ENCODE peak calls at places on chromosomes 1 and 21, in ten cellular contexts. One of them, this sample, is unnamed.

GRCh38 chr1:218967836-218968235 is 205.8 kb upstream of the LYPLAL1 start:
- DNase-seq in colonic mucosa: no peak
- DNase-seq in endodermal cell: no peak
- DNase-seq in mammary epithelial cell: peak; percentile 66
- DNase-seq in neuronal stem cell: no peak
- DNase-seq in kidney: no peak
- DNase-seq in PC-3: peak; percentile 53
- DNase-seq in H9: no peak
- DNase-seq in GM23248: no peak
- DNase-seq in mesenchymal stem cell: peak; percentile 65
- DNase-seq in this sample: no peak

GRCh38 chr1:46687910-46688509 is 16.4 kb downstream of the TEX38 start:
- DNase-seq in GM23248: no peak
- DNase-seq in colonic mucosa: no peak
- DNase-seq in mesenchymal stem cell: no peak
- DNase-seq in mammary epithelial cell: no peak
- DNase-seq in H9: no peak
- DNase-seq in neuronal stem cell: no peak
- DNase-seq in endodermal cell: peak; percentile 54
- DNase-seq in kidney: no peak
- DNase-seq in PC-3: no peak
- DNase-seq in this sample: no peak

GRCh38 chr1:116446686-116447085 is 73.6 kb downstream of the ATP1A1 start:
- DNase-seq in PC-3: no peak
- DNase-seq in kidney: no peak
- DNase-seq in neuronal stem cell: no peak
- DNase-seq in colonic mucosa: no peak
- DNase-seq in endodermal cell: no peak
- DNase-seq in mammary epithelial cell: peak; percentile 36
- DNase-seq in GM23248: no peak
- DNase-seq in mesenchymal stem cell: no peak
- DNase-seq in H9: no peak
- DNase-seq in this sample: no peak

GRCh38 chr21:14071902-14072734 is 138.6 kb downstream of the LIPI start:
- DNase-seq in mesenchymal stem cell: no peak
- DNase-seq in GM23248: no peak
- DNase-seq in neuronal stem cell: no peak
- DNase-seq in endodermal cell: peak; percentile 26
- DNase-seq in H9: no peak
- DNase-seq in mammary epithelial cell: no peak
- DNase-seq in colonic mucosa: no peak
- DNase-seq in PC-3: no peak
- DNase-seq in kidney: peak; percentile 68
- DNase-seq in this sample: no peak

GRCh38 chr21:34878501-34878900 is 170.6 kb downstream of the RUNX1 start:
- DNase-seq in mesenchymal stem cell: no peak
- DNase-seq in colonic mucosa: peak; percentile 54
- DNase-seq in H9: no peak
- DNase-seq in endodermal cell: no peak
- DNase-seq in kidney: no peak
- DNase-seq in neuronal stem cell: no peak
- DNase-seq in GM23248: peak; percentile 47
- DNase-seq in mammary epithelial cell: no peak
- DNase-seq in PC-3: peak; percentile 96
- DNase-seq in this sample: no peak

GRCh38 chr1:19405761-19406481 is 79.4 kb downstream of the CAPZB start:
- DNase-seq in mammary epithelial cell: no peak
- DNase-seq in neuronal stem cell: peak; percentile 91
- DNase-seq in PC-3: no peak
- DNase-seq in H9: no peak
- DNase-seq in GM23248: peak; percentile 70
- DNase-seq in colonic mucosa: peak; percentile 33
- DNase-seq in mesenchymal stem cell: no peak
- DNase-seq in endodermal cell: no peak
- DNase-seq in kidney: peak; percentile 45
- DNase-seq in this sample: no peak

GRCh38 chr21:38355992-38356781 is 99.4 kb downstream of the KCNJ15 start:
- DNase-seq in colonic mucosa: peak; percentile 80
- DNase-seq in mammary epithelial cell: peak; percentile 64
- DNase-seq in mesenchymal stem cell: peak; percentile 64
- DNase-seq in GM23248: peak; percentile 87
- DNase-seq in endodermal cell: peak; percentile 94
- DNase-seq in kidney: peak; percentile 90
- DNase-seq in H9: peak; percentile 83
- DNase-seq in PC-3: peak; percentile 87
- DNase-seq in neuronal stem cell: peak; percentile 65
- DNase-seq in this sample: peak; percentile 87

GRCh38 chr1:162946701-162947100 is 85.7 kb upstream of the CCDC190 start:
- DNase-seq in kidney: no peak
- DNase-seq in endodermal cell: no peak
- DNase-seq in GM23248: no peak
- DNase-seq in colonic mucosa: no peak
- DNase-seq in mesenchymal stem cell: no peak
- DNase-seq in H9: no peak
- DNase-seq in neuronal stem cell: no peak
- DNase-seq in mammary epithelial cell: no peak
- DNase-seq in PC-3: no peak
- DNase-seq in this sample: no peak

GRCh38 chr1:99558539-99558938 is 87.4 kb upstream of the PALMD start:
- DNase-seq in GM23248: peak; percentile 41
- DNase-seq in mesenchymal stem cell: no peak
- DNase-seq in kidney: no peak
- DNase-seq in endodermal cell: no peak
- DNase-seq in mammary epithelial cell: no peak
- DNase-seq in H9: no peak
- DNase-seq in colonic mucosa: no peak
- DNase-seq in PC-3: peak; percentile 70
- DNase-seq in neuronal stem cell: no peak
- DNase-seq in this sample: no peak

GRCh38 chr1:222844108-222844779 is 29.4 kb downstream of the DISP1 start:
- DNase-seq in PC-3: no peak
- DNase-seq in GM23248: peak; percentile 28
- DNase-seq in kidney: no peak
- DNase-seq in colonic mucosa: no peak
- DNase-seq in neuronal stem cell: no peak
- DNase-seq in endodermal cell: no peak
- DNase-seq in mammary epithelial cell: no peak
- DNase-seq in mesenchymal stem cell: no peak
- DNase-seq in H9: no peak
- DNase-seq in this sample: no peak

GRCh38 chr1:117237701-117238413 is 27.1 kb upstream of the VTCN1 start:
- DNase-seq in endodermal cell: no peak
- DNase-seq in mammary epithelial cell: peak; percentile 40
- DNase-seq in kidney: no peak
- DNase-seq in GM23248: peak; percentile 61
- DNase-seq in neuronal stem cell: no peak
- DNase-seq in H9: no peak
- DNase-seq in colonic mucosa: no peak
- DNase-seq in mesenchymal stem cell: peak; percentile 3
- DNase-seq in PC-3: peak; percentile 15
- DNase-seq in this sample: peak; percentile 41

GRCh38 chr1:119611701-119612113 is 36.4 kb downstream of the ZNF697 start:
- DNase-seq in H9: peak; percentile 92
- DNase-seq in colonic mucosa: peak; percentile 92
- DNase-seq in endodermal cell: peak; percentile 98
- DNase-seq in mesenchymal stem cell: peak; percentile 43
- DNase-seq in GM23248: peak; percentile 56
- DNase-seq in kidney: peak; percentile 87
- DNase-seq in mammary epithelial cell: peak; percentile 62
- DNase-seq in neuronal stem cell: peak; percentile 62
- DNase-seq in PC-3: peak; percentile 93
- DNase-seq in this sample: peak; percentile 72

GRCh38 chr21:36695283-36695634 is 3.7 kb upstream of the SIM2 start:
- DNase-seq in mammary epithelial cell: no peak
- DNase-seq in endodermal cell: no peak
- DNase-seq in kidney: no peak
- DNase-seq in colonic mucosa: no peak
- DNase-seq in neuronal stem cell: no peak
- DNase-seq in H9: no peak
- DNase-seq in GM23248: no peak
- DNase-seq in PC-3: no peak
- DNase-seq in mesenchymal stem cell: no peak
- DNase-seq in this sample: no peak

GRCh38 chr1:10975567-10976326 is 36.7 kb upstream of the TARDBP start:
- DNase-seq in colonic mucosa: no peak
- DNase-seq in GM23248: peak; percentile 99
- DNase-seq in mesenchymal stem cell: peak; percentile 72
- DNase-seq in H9: no peak
- DNase-seq in endodermal cell: peak; percentile 72
- DNase-seq in neuronal stem cell: no peak
- DNase-seq in kidney: peak; percentile 85
- DNase-seq in PC-3: peak; percentile 61
- DNase-seq in mammary epithelial cell: peak; percentile 84
- DNase-seq in this sample: peak; percentile 98

GRCh38 chr1:203408485-203409229 is 57.7 kb upstream of the FMOD start:
- DNase-seq in PC-3: peak; percentile 73
- DNase-seq in mammary epithelial cell: peak; percentile 53
- DNase-seq in H9: no peak
- DNase-seq in GM23248: peak; percentile 88
- DNase-seq in kidney: peak; percentile 92
- DNase-seq in colonic mucosa: peak; percentile 85
- DNase-seq in neuronal stem cell: no peak
- DNase-seq in mesenchymal stem cell: peak; percentile 48
- DNase-seq in endodermal cell: no peak
- DNase-seq in this sample: peak; percentile 82

GRCh38 chr1:202023033-202023433 is 12.6 kb downstream of the ELF3 start:
- DNase-seq in mesenchymal stem cell: no peak
- DNase-seq in GM23248: no peak
- DNase-seq in endodermal cell: no peak
- DNase-seq in kidney: peak; percentile 93
- DNase-seq in H9: no peak
- DNase-seq in PC-3: peak; percentile 93
- DNase-seq in colonic mucosa: peak; percentile 97
- DNase-seq in neuronal stem cell: no peak
- DNase-seq in mammary epithelial cell: peak; percentile 99
- DNase-seq in this sample: no peak
- H3K9ac ChIP-seq in mesenchymal stem cell: no peak overlapping the region
- H3K9ac ChIP-seq in GM23248: no peak overlapping the region
- H3K9ac ChIP-seq in endodermal cell: no peak overlapping the region
- H3K9ac ChIP-seq in kidney: no peak overlapping the region
- H3K9ac ChIP-seq in H9: no peak overlapping the region
- H3K9ac ChIP-seq in PC-3: peak overlapping the region; percentile 80
- H3K9ac ChIP-seq in colonic mucosa: peak overlapping the region; percentile 81
- H3K9ac ChIP-seq in neuronal stem cell: no peak overlapping the region
- H3K9ac ChIP-seq in mammary epithelial cell: peak overlapping the region; percentile 57
- H3K9ac ChIP-seq in this sample: no peak overlapping the region

GRCh38 chr1:2132222-2133038 is 62.1 kb downstream of the FAAP20 start:
- DNase-seq in mammary epithelial cell: peak; percentile 69
- DNase-seq in H9: peak; percentile 79
- DNase-seq in endodermal cell: peak; percentile 87
- DNase-seq in PC-3: peak; percentile 91
- DNase-seq in neuronal stem cell: peak; percentile 35
- DNase-seq in colonic mucosa: no peak
- DNase-seq in kidney: peak; percentile 80
- DNase-seq in mesenchymal stem cell: peak; percentile 57
- DNase-seq in GM23248: peak; percentile 96
- DNase-seq in this sample: peak; percentile 89
- H3K9ac ChIP-seq in mammary epithelial cell: peak overlapping the region; percentile 75
- H3K9ac ChIP-seq in H9: no peak overlapping the region
- H3K9ac ChIP-seq in endodermal cell: peak overlapping the region; percentile 26
- H3K9ac ChIP-seq in PC-3: peak overlapping the region; percentile 82
- H3K9ac ChIP-seq in neuronal stem cell: peak overlapping the region; percentile 25
- H3K9ac ChIP-seq in colonic mucosa: peak overlapping the region; percentile 79
- H3K9ac ChIP-seq in kidney: peak overlapping the region; percentile 33
- H3K9ac ChIP-seq in mesenchymal stem cell: peak overlapping the region; percentile 94
- H3K9ac ChIP-seq in GM23248: peak overlapping the region; percentile 96
- H3K9ac ChIP-seq in this sample: peak overlapping the region; percentile 81

DNA sequence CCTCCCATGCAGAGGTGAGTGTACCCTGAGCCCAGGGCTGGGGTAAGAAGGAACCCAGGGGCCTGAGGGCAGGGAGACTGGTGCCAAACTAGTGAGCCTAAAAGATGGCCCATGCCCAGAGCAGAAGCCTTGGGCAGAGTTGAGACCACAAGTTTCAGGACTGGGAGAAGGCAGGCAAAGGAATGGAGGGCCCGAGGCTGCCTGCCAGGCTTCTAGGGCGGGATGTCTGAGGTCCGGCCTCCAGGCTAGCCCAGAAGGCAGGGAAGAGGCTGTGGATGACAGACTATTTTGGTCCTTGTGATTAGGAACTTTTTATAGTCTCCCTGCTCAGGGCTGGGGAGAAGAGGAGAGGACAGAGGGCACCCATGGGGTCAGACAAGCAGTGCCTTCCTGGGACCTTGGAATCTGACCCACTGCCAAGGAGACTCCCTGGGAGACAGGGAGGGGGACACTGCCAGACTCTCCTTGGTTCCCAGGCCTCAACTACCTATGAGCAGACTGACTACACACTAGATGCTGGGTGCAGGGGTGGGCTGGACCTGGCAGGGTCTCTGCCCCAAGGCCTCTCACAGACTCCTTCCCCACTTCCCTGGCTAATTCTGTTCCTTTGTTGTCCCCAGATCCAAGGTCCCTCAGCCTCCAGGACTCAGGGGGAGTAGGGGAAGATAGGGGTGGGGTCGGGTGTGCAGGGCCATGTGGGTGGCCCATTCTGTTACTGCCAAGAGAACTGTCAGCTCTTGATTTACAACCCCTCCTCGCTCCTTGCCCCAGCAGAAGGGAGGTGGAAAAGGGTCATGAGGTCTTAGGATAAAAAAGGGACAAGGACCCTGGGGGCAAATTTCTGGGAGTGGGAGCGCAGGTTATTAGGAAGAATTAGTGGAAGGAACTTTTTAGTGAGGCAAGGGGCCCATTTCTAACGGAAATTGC is 497 bp downstream of the FAM110D start:
- DNase-seq in GM23248: no peak
- DNase-seq in H9: no peak
- DNase-seq in kidney: peak; percentile 46
- DNase-seq in endodermal cell: peak; percentile 72
- DNase-seq in mesenchymal stem cell: no peak
- DNase-seq in colonic mucosa: no peak
- DNase-seq in neuronal stem cell: no peak
- DNase-seq in mammary epithelial cell: no peak
- DNase-seq in PC-3: no peak
- DNase-seq in this sample: no peak
- H3K9ac ChIP-seq in GM23248: no peak overlapping the region
- H3K9ac ChIP-seq in H9: peak overlapping the region; percentile 16
- H3K9ac ChIP-seq in kidney: peak overlapping the region; percentile 8
- H3K9ac ChIP-seq in endodermal cell: no peak overlapping the region
- H3K9ac ChIP-seq in mesenchymal stem cell: no peak overlapping the region
- H3K9ac ChIP-seq in colonic mucosa: no peak overlapping the region
- H3K9ac ChIP-seq in neuronal stem cell: no peak overlapping the region
- H3K9ac ChIP-seq in mammary epithelial cell: no peak overlapping the region
- H3K9ac ChIP-seq in PC-3: no peak overlapping the region
- H3K9ac ChIP-seq in this sample: no peak overlapping the region

DNA sequence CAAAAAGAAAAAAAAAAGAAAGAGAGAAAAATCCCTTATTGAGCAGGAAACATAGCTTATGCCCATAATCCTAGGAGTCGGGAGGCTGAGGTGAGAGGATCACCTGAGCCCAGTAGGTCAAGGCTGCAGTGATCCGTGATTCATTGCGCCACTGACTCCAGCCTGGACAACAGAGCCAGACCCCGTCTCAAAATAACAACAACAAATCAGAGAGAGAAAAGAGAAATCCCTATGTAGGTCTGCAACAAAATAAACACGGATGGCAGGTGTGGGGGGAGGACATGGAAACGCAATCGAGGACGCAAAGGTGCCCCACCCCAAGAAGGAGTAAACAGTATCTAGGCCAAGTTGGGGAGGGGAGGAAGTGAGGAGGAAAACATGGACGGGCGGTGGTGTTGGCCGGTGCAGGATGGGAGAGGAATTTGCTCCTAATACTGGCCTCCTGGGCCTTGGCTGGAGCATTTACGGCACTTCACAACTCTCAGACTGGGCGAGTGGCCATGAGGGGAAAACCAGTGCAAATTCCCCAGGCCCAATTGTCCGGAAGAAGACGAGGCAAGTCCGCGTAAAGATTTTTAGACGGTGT is 612 bp upstream of the CHTOP start:
- DNase-seq in mammary epithelial cell: no peak
- DNase-seq in mesenchymal stem cell: no peak
- DNase-seq in neuronal stem cell: no peak
- DNase-seq in endodermal cell: no peak
- DNase-seq in PC-3: peak; percentile 39
- DNase-seq in colonic mucosa: peak; percentile 72
- DNase-seq in H9: no peak
- DNase-seq in GM23248: no peak
- DNase-seq in kidney: no peak
- DNase-seq in this sample: no peak
- H3K9ac ChIP-seq in mammary epithelial cell: peak overlapping the region; percentile 39
- H3K9ac ChIP-seq in mesenchymal stem cell: peak overlapping the region; percentile 100
- H3K9ac ChIP-seq in neuronal stem cell: no peak overlapping the region
- H3K9ac ChIP-seq in endodermal cell: no peak overlapping the region
- H3K9ac ChIP-seq in PC-3: peak overlapping the region; percentile 99
- H3K9ac ChIP-seq in colonic mucosa: peak overlapping the region; percentile 85
- H3K9ac ChIP-seq in H9: peak overlapping the region; percentile 15
- H3K9ac ChIP-seq in GM23248: no peak overlapping the region
- H3K9ac ChIP-seq in kidney: no peak overlapping the region
- H3K9ac ChIP-seq in this sample: peak overlapping the region; percentile 100

This sample was measured in adipocyte.